ENCODE peak calls at places on chromosomes 5 and 9, in four cellular contexts. V, X, C and F are unnamed samples.

GRCh38 chr5:73256462-73257260 is 83.7 kb downstream of the TMEM174 start:
- DNase-seq in V (peak), X (no peak), C (peak), F (no peak)

GRCh38 chr5:124176692-124177091 is 569.7 kb downstream of the ZNF608 start:
- DNase-seq in V (no peak), X (no peak), C (no peak), F (no peak)

GRCh38 chr5:146026307-146027010 is 78.9 kb downstream of the PLAC8L1 start:
- DNase-seq in V (no peak), X (no peak), C (no peak), F (peak)

GRCh38 chr9:136100700-136101614 is 5.9 kb upstream of the NACC2 start:
- DNase-seq in V (no peak), X (no peak), C (no peak), F (no peak)

GRCh38 chr5:87122171-87122977 is 145.3 kb upstream of the RASA1 start:
- DNase-seq in V (no peak), X (no peak), C (no peak), F (no peak)

GRCh38 chr5:121273818-121274433 is 577.8 kb upstream of the FTMT start:
- DNase-seq in V (peak), X (no peak), C (peak), F (no peak)

GRCh38 chr5:103624035-103624461 is 61.5 kb upstream of the NUDT12 start:
- DNase-seq in V (peak), X (no peak), C (no peak), F (no peak)

GRCh38 chr5:14379739-14380497 is 201.7 kb upstream of the OTULINL start:
- DNase-seq in V (no peak), X (no peak), C (no peak), F (no peak)

GRCh38 chr5:170434953-170435605 is 45.9 kb upstream of the KCNMB1 start:
- DNase-seq in V (peak), X (peak), C (peak), F (peak)

GRCh38 chr5:555058-555623 is 30.9 kb upstream of the SLC9A3 start:
- DNase-seq in V (no peak), X (no peak), C (no peak), F (no peak)

GRCh38 chr9:89802809-89803355 is 198.1 kb downstream of the GADD45G start:
- DNase-seq in V (no peak), X (no peak), C (no peak), F (no peak)

GRCh38 chr5:7805379-7805778 is 45.6 kb downstream of the CFAP90 start:
- DNase-seq in V (peak), X (no peak), C (no peak), F (no peak)